ENCODE peak calls at places on chromosome 10, in eight cellular contexts. J is esophagus squamous epithelium; X is H1; P is head of caudate nucleus; G is activated naive CD8-positive, alpha-beta T cell treated with anti-CD3 and anti-CD28 coated beads for 36 hours; I is activated CD4-positive, alpha-beta T cell treated with anti-CD3 and anti-CD28 coated beads, Interleukin-2, amount 10 ng/mL, durations not matched to agents 24 days and 14 days; N is ACHN; E is fibroblast of lung. F is an unnamed sample.

GRCh38 chr10:21292763-21293517 is 232.5 kb downstream of the SKIDA1 start:
- DNase-seq in J (no peak), E (peak), I (no peak), P (no peak), X (no peak), N (peak), G (no peak), F (peak)

GRCh38 chr10:133474027-133474426 is 20.3 kb downstream of the SCART1 start:
- DNase-seq in I (peak), E (no peak), G (no peak), N (no peak), P (no peak), J (no peak), X (no peak), F (no peak)

GRCh38 chr10:43048301-43049051 is 28.4 kb upstream of the RET start:
- DNase-seq in P (no peak), E (no peak), G (no peak), X (no peak), N (no peak), J (no peak), I (no peak), F (no peak)

GRCh38 chr10:100364735-100365391 is 17.8 kb downstream of the SCD start:
- DNase-seq in X (no peak), G (no peak), P (peak), N (peak), E (peak), I (no peak), J (no peak), F (peak)

GRCh38 chr10:88271736-88272135 is 311.4 kb downstream of the RNLS start:
- DNase-seq in N (no peak), P (no peak), J (no peak), X (no peak), G (peak), E (peak), I (no peak), F (no peak)

GRCh38 chr10:45443101-45444009 is 69.3 kb downstream of the ALOX5 start:
- DNase-seq in J (no peak), I (no peak), G (no peak), X (no peak), E (no peak), P (no peak), N (no peak), F (no peak)

GRCh38 chr10:13231808-13232207 is 2.4 kb downstream of the UCMA start:
- DNase-seq in I (no peak), X (no peak), E (no peak), J (no peak), N (no peak), G (no peak), P (no peak), F (peak)

GRCh38 chr10:84365339-84365881 is 37.0 kb downstream of the CCSER2 start:
- DNase-seq in J (no peak), I (no peak), P (no peak), N (no peak), X (no peak), E (no peak), G (no peak), F (no peak)

GRCh38 chr10:122475130-122475529 is 13.8 kb downstream of the HTRA1 start:
- DNase-seq in E (no peak), X (no peak), N (no peak), I (no peak), J (no peak), G (no peak), P (peak), F (no peak)

GRCh38 chr10:3832022-3832786 is 47.2 kb upstream of the KLF6 start:
- DNase-seq in G (no peak), X (no peak), E (no peak), I (no peak), N (no peak), P (no peak), J (no peak), F (no peak)

GRCh38 chr10:71158902-71159301 is 53.5 kb upstream of the UNC5B start:
- DNase-seq in P (no peak), N (no peak), J (no peak), I (no peak), E (no peak), G (no peak), X (no peak), F (no peak)

GRCh38 chr10:61000769-61001730 is 57.1 kb upstream of the RHOBTB1 start:
- DNase-seq in J (no peak), E (peak), G (peak), N (peak), I (no peak), P (peak), X (no peak), F (peak)

GRCh38 chr10:4331150-4331549 is 494.9 kb upstream of the AKR1E2 start:
- DNase-seq in G (no peak), P (no peak), N (no peak), X (no peak), J (no peak), E (no peak), I (no peak), F (no peak)

GRCh38 chr10:51010977-51011376 is 63.3 kb upstream of the PRKG1 start:
- DNase-seq in E (peak), X (no peak), J (no peak), G (no peak), I (peak), P (no peak), N (peak), F (peak)

GRCh38 chr10:60208676-60209269 is 180.9 kb downstream of the ANK3 start:
- DNase-seq in P (no peak), I (no peak), J (no peak), G (no peak), E (peak), N (peak), X (no peak), F (peak)

GRCh38 chr10:124671486-124672075 is 72.6 kb downstream of the FAM53B start:
- DNase-seq in P (peak), J (no peak), G (no peak), X (no peak), I (no peak), E (peak), N (peak), F (peak)

GRCh38 chr10:90418869-90419652 is 438.8 kb downstream of the HTR7 start:
- DNase-seq in P (no peak), X (no peak), G (no peak), J (no peak), I (no peak), N (peak), E (peak), F (peak)

GRCh38 chr10:68897336-68897741 is 3.8 kb upstream of the DDX50 start:
- DNase-seq in N (peak), P (peak), J (no peak), X (no peak), I (peak), E (peak), G (peak), F (peak)

GRCh38 chr10:3020881-3021280 is 46.5 kb upstream of the PFKP start:
- DNase-seq in I (no peak), P (no peak), G (no peak), J (no peak), X (no peak), E (no peak), N (no peak), F (no peak)

GRCh38 chr10:84348860-84349259 is 20.5 kb downstream of the CCSER2 start:
- DNase-seq in J (no peak), P (no peak), X (no peak), G (no peak), E (peak), I (no peak), N (peak), F (no peak)

GRCh38 chr10:94194256-94194655 is 168.5 kb downstream of the NOC3L start:
- DNase-seq in X (no peak), J (no peak), N (peak), I (no peak), G (no peak), P (no peak), E (peak), F (peak)

GRCh38 chr10:31011660-31012022 is 20.0 kb downstream of the ZNF438 start:
- DNase-seq in E (peak), X (no peak), N (no peak), I (no peak), P (no peak), G (no peak), J (no peak), F (peak)

GRCh38 chr10:35585903-35586535 is 19.1 kb upstream of the GJD4 start:
- DNase-seq in G (no peak), J (no peak), P (no peak), N (no peak), X (no peak), E (no peak), I (no peak), F (peak)

GRCh38 chr10:48439031-48439430 is 132.6 kb downstream of the MAPK8 start:
- DNase-seq in P (no peak), E (peak), N (peak), G (no peak), I (peak), X (no peak), J (no peak), F (peak)

GRCh38 chr10:118956253-118957140 is 73.0 kb upstream of the NANOS1 start:
- DNase-seq in N (no peak), X (no peak), E (no peak), I (no peak), J (no peak), G (no peak), P (no peak), F (peak)

F was measured in DMS53.